ENCODE peak calls at places on chromosome 9, in nine cellular contexts. One of them, this sample, is unnamed.
A peak's percentile ranks its signal among the peaks of the same experiment; 100 is the strongest.

GRCh38 chr9:28946648-28947047 is 1373.4 kb upstream of the C9orf72 start:
- DNase-seq in spleen: no peak
- DNase-seq in A549: no peak
- DNase-seq in adrenal gland: no peak
- DNase-seq in stomach: no peak
- DNase-seq in suprapubic skin: no peak
- DNase-seq in ovary: no peak
- DNase-seq in Peyer's patch: no peak
- DNase-seq in K562: no peak
- DNase-seq in this sample: no peak

GRCh38 chr9:80842383-80842782 is 847.0 kb downstream of the TLE1 start:
- DNase-seq in spleen: no peak
- DNase-seq in A549: no peak
- DNase-seq in adrenal gland: no peak
- DNase-seq in stomach: no peak
- DNase-seq in suprapubic skin: no peak
- DNase-seq in ovary: no peak
- DNase-seq in Peyer's patch: no peak
- DNase-seq in K562: no peak
- DNase-seq in this sample: no peak

GRCh38 chr9:26947736-26948135 is 694 bp upstream of the PLAA start:
- DNase-seq in spleen: peak; percentile 82
- DNase-seq in A549: no peak
- DNase-seq in adrenal gland: no peak
- DNase-seq in stomach: no peak
- DNase-seq in suprapubic skin: no peak
- DNase-seq in ovary: no peak
- DNase-seq in Peyer's patch: no peak
- DNase-seq in K562: no peak
- DNase-seq in this sample: no peak

GRCh38 chr9:93154293-93154903 is 20.3 kb upstream of the NINJ1 start:
- DNase-seq in spleen: peak; percentile 74
- DNase-seq in A549: peak; percentile 76
- DNase-seq in adrenal gland: peak; percentile 42
- DNase-seq in stomach: no peak
- DNase-seq in suprapubic skin: no peak
- DNase-seq in ovary: no peak
- DNase-seq in Peyer's patch: no peak
- DNase-seq in K562: peak; percentile 69
- DNase-seq in this sample: no peak

GRCh38 chr9:89496645-89497044 is 1.3 kb downstream of the SEMA4D start:
- DNase-seq in spleen: peak; percentile 87
- DNase-seq in A549: no peak
- DNase-seq in adrenal gland: peak; percentile 56
- DNase-seq in stomach: peak; percentile 38
- DNase-seq in suprapubic skin: no peak
- DNase-seq in ovary: no peak
- DNase-seq in Peyer's patch: no peak
- DNase-seq in K562: no peak
- DNase-seq in this sample: no peak

GRCh38 chr9:18520395-18520794 is 46.4 kb downstream of the ADAMTSL1 start:
- DNase-seq in spleen: no peak
- DNase-seq in A549: no peak
- DNase-seq in adrenal gland: peak; percentile 24
- DNase-seq in stomach: no peak
- DNase-seq in suprapubic skin: no peak
- DNase-seq in ovary: no peak
- DNase-seq in Peyer's patch: no peak
- DNase-seq in K562: no peak
- DNase-seq in this sample: no peak

GRCh38 chr9:123329329-123329955 is 26.6 kb upstream of the CRB2 start:
- DNase-seq in spleen: no peak
- DNase-seq in A549: no peak
- DNase-seq in adrenal gland: peak; percentile 35
- DNase-seq in stomach: peak; percentile 57
- DNase-seq in suprapubic skin: no peak
- DNase-seq in ovary: no peak
- DNase-seq in Peyer's patch: no peak
- DNase-seq in K562: peak; percentile 85
- DNase-seq in this sample: no peak

GRCh38 chr9:111582888-111583287 is 16.6 kb downstream of the PTGR1 start:
- DNase-seq in spleen: no peak
- DNase-seq in A549: no peak
- DNase-seq in adrenal gland: peak; percentile 93
- DNase-seq in stomach: no peak
- DNase-seq in suprapubic skin: no peak
- DNase-seq in ovary: no peak
- DNase-seq in Peyer's patch: no peak
- DNase-seq in K562: no peak
- DNase-seq in this sample: peak; percentile 31

GRCh38 chr9:38255599-38255998 is 136.9 kb upstream of the ALDH1B1 start:
- DNase-seq in spleen: no peak
- DNase-seq in A549: no peak
- DNase-seq in adrenal gland: no peak
- DNase-seq in stomach: no peak
- DNase-seq in suprapubic skin: peak; percentile 8
- DNase-seq in ovary: no peak
- DNase-seq in Peyer's patch: no peak
- DNase-seq in K562: no peak
- DNase-seq in this sample: no peak

GRCh38 chr9:34564617-34565016 is 24.9 kb downstream of the CNTFR start:
- DNase-seq in spleen: no peak
- DNase-seq in A549: no peak
- DNase-seq in adrenal gland: no peak
- DNase-seq in stomach: no peak
- DNase-seq in suprapubic skin: no peak
- DNase-seq in ovary: no peak
- DNase-seq in Peyer's patch: no peak
- DNase-seq in K562: no peak
- DNase-seq in this sample: no peak

GRCh38 chr9:124215551-124215910 is 42.2 kb upstream of the NEK6 start:
- DNase-seq in spleen: peak; percentile 76
- DNase-seq in A549: no peak
- DNase-seq in adrenal gland: no peak
- DNase-seq in stomach: peak; percentile 13
- DNase-seq in suprapubic skin: no peak
- DNase-seq in ovary: no peak
- DNase-seq in Peyer's patch: no peak
- DNase-seq in K562: no peak
- DNase-seq in this sample: no peak

GRCh38 chr9:85900504-85901201 is 40.3 kb upstream of the NAA35 start:
- DNase-seq in spleen: no peak
- DNase-seq in A549: peak; percentile 15
- DNase-seq in adrenal gland: peak; percentile 50
- DNase-seq in stomach: no peak
- DNase-seq in suprapubic skin: no peak
- DNase-seq in ovary: no peak
- DNase-seq in Peyer's patch: no peak
- DNase-seq in K562: peak; percentile 55
- DNase-seq in this sample: no peak

GRCh38 chr9:122248448-122248865 is 16.2 kb downstream of the RBM18 start:
- DNase-seq in spleen: no peak
- DNase-seq in A549: no peak
- DNase-seq in adrenal gland: no peak
- DNase-seq in stomach: no peak
- DNase-seq in suprapubic skin: no peak
- DNase-seq in ovary: no peak
- DNase-seq in Peyer's patch: no peak
- DNase-seq in K562: no peak
- DNase-seq in this sample: no peak

GRCh38 chr9:78312125-78312524 is 15.2 kb downstream of the PSAT1 start:
- DNase-seq in spleen: no peak
- DNase-seq in A549: no peak
- DNase-seq in adrenal gland: no peak
- DNase-seq in stomach: no peak
- DNase-seq in suprapubic skin: no peak
- DNase-seq in ovary: no peak
- DNase-seq in Peyer's patch: no peak
- DNase-seq in K562: no peak
- DNase-seq in this sample: no peak

GRCh38 chr9:36192196-36192595 is 1.5 kb downstream of the CLTA start:
- DNase-seq in spleen: no peak
- DNase-seq in A549: no peak
- DNase-seq in adrenal gland: no peak
- DNase-seq in stomach: no peak
- DNase-seq in suprapubic skin: no peak
- DNase-seq in ovary: no peak
- DNase-seq in Peyer's patch: no peak
- DNase-seq in K562: no peak
- DNase-seq in this sample: no peak

GRCh38 chr9:17628617-17629016 is 49.8 kb downstream of the SH3GL2 start:
- DNase-seq in spleen: no peak
- DNase-seq in A549: no peak
- DNase-seq in adrenal gland: no peak
- DNase-seq in stomach: no peak
- DNase-seq in suprapubic skin: no peak
- DNase-seq in ovary: no peak
- DNase-seq in Peyer's patch: no peak
- DNase-seq in K562: no peak
- DNase-seq in this sample: no peak

GRCh38 chr9:91710148-91710547 is 239.9 kb downstream of the ROR2 start:
- DNase-seq in spleen: no peak
- DNase-seq in A549: no peak
- DNase-seq in adrenal gland: no peak
- DNase-seq in stomach: no peak
- DNase-seq in suprapubic skin: no peak
- DNase-seq in ovary: no peak
- DNase-seq in Peyer's patch: no peak
- DNase-seq in K562: no peak
- DNase-seq in this sample: no peak
- H3K9me3 ChIP-seq in spleen: peaks cover 18% of the 10 kb centered on the region
- H3K9me3 ChIP-seq in A549: peaks cover 19% of the 10 kb centered on the region
- H3K9me3 ChIP-seq in adrenal gland: no peaks in the 10 kb centered on the region
- H3K9me3 ChIP-seq in stomach: peaks cover 12% of the 10 kb centered on the region
- H3K9me3 ChIP-seq in suprapubic skin: no peaks in the 10 kb centered on the region
- H3K9me3 ChIP-seq in ovary: no peaks in the 10 kb centered on the region
- H3K9me3 ChIP-seq in Peyer's patch: peaks cover under 1% of the 10 kb centered on the region
- H3K9me3 ChIP-seq in K562: peaks cover 7% of the 10 kb centered on the region
- H3K9me3 ChIP-seq in this sample: peaks cover 13% of the 10 kb centered on the region

DNA sequence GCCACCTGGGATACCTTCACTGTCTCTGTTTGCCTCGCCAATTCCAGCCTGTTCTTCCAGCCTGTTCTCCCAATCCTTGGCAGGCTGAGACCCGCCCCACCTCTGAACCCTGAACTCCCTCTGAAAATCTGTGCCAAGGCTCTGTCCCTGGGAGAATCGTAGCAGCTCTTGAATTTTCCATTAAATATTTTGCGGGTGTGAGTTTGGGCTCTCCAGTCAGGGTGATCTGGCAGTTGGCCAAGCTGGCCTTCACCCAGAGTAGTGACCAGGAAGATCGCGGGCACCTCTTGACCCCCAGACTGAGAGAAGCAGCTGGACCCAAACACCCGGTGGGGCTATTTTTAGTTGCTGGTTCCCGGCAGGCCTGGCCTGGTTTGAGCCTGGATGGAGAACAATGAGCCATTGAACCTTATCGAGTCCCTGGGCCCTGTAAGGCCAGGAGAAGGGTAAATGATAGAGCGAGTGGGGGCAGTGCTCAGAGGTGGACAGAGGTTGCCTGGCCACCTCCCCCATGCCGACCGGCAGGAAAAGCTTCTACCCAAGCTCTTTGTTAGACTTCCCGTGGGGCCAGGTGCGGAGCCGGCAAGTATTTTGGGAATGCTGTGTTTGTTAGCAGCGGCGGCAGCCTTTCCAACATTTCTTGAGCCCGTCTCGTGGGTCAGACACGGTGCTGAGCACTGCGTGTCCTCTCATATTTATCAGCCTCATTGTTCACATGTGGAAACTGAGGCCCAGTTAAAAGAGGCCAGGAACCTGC is 146.2 kb downstream of the RGS3 start:
- DNase-seq in spleen: peak; percentile 87
- DNase-seq in A549: no peak
- DNase-seq in adrenal gland: peak; percentile 94
- DNase-seq in stomach: peak; percentile 97
- DNase-seq in suprapubic skin: no peak
- DNase-seq in ovary: peak; percentile 92
- DNase-seq in Peyer's patch: peak; percentile 53
- DNase-seq in K562: no peak
- DNase-seq in this sample: peak; percentile 94
- TF ChIP-seq POLR2A in spleen: no peak
- TF ChIP-seq POLR2A in A549: no peak
- TF ChIP-seq POLR2A in adrenal gland: no peak
- TF ChIP-seq POLR2A in stomach: no peak
- TF ChIP-seq POLR2A in suprapubic skin: no peak
- TF ChIP-seq POLR2A in ovary: no peak
- TF ChIP-seq POLR2A in Peyer's patch: no peak
- TF ChIP-seq POLR2A in K562: no peak
- TF ChIP-seq POLR2A in this sample: no peak

GRCh38 chr9:99056876-99057664 is 47.8 kb upstream of the TGFBR1 start:
- DNase-seq in spleen: no peak
- DNase-seq in A549: no peak
- DNase-seq in adrenal gland: no peak
- DNase-seq in stomach: no peak
- DNase-seq in suprapubic skin: no peak
- DNase-seq in ovary: no peak
- DNase-seq in Peyer's patch: no peak
- DNase-seq in K562: no peak
- DNase-seq in this sample: no peak

GRCh38 chr9:99056186-99056585 is 48.7 kb upstream of the TGFBR1 start:
- DNase-seq in spleen: no peak
- DNase-seq in A549: no peak
- DNase-seq in adrenal gland: no peak
- DNase-seq in stomach: no peak
- DNase-seq in suprapubic skin: no peak
- DNase-seq in ovary: no peak
- DNase-seq in Peyer's patch: no peak
- DNase-seq in K562: no peak
- DNase-seq in this sample: no peak

GRCh38 chr9:99057665-99058625 is 47.0 kb upstream of the TGFBR1 start:
- DNase-seq in spleen: peak; percentile 83
- DNase-seq in A549: no peak
- DNase-seq in adrenal gland: peak; percentile 55
- DNase-seq in stomach: peak; percentile 59
- DNase-seq in suprapubic skin: no peak
- DNase-seq in ovary: no peak
- DNase-seq in Peyer's patch: no peak
- DNase-seq in K562: peak; percentile 94
- DNase-seq in this sample: no peak

GRCh38 chr9:99060621-99061020 is 44.3 kb upstream of the TGFBR1 start:
- DNase-seq in spleen: no peak
- DNase-seq in A549: no peak
- DNase-seq in adrenal gland: no peak
- DNase-seq in stomach: no peak
- DNase-seq in suprapubic skin: no peak
- DNase-seq in ovary: no peak
- DNase-seq in Peyer's patch: no peak
- DNase-seq in K562: no peak
- DNase-seq in this sample: no peak

GRCh38 chr9:99059074-99059894 is 45.6 kb upstream of the TGFBR1 start:
- DNase-seq in spleen: peak; percentile 83
- DNase-seq in A549: no peak
- DNase-seq in adrenal gland: peak; percentile 64
- DNase-seq in stomach: no peak
- DNase-seq in suprapubic skin: no peak
- DNase-seq in ovary: no peak
- DNase-seq in Peyer's patch: no peak
- DNase-seq in K562: peak; percentile 79
- DNase-seq in this sample: peak; percentile 53
- H3K4me3 ChIP-seq in spleen: no peak overlapping the region
- H3K4me3 ChIP-seq in A549: no peak overlapping the region
- H3K4me3 ChIP-seq in adrenal gland: no peak overlapping the region
- H3K4me3 ChIP-seq in stomach: no peak overlapping the region
- H3K4me3 ChIP-seq in suprapubic skin: no peak overlapping the region
- H3K4me3 ChIP-seq in ovary: no peak overlapping the region
- H3K4me3 ChIP-seq in Peyer's patch: no peak overlapping the region
- H3K4me3 ChIP-seq in K562: no peak overlapping the region
- H3K4me3 ChIP-seq in this sample: no peak overlapping the region

GRCh38 chr9:126819482-126819881 is 14.6 kb downstream of the ZBTB43 start:
- DNase-seq in spleen: no peak
- DNase-seq in A549: no peak
- DNase-seq in adrenal gland: no peak
- DNase-seq in stomach: no peak
- DNase-seq in suprapubic skin: no peak
- DNase-seq in ovary: no peak
- DNase-seq in Peyer's patch: no peak
- DNase-seq in K562: no peak
- DNase-seq in this sample: no peak
- H3K9me3 ChIP-seq in spleen: peaks cover 46% of the 10 kb centered on the region
- H3K9me3 ChIP-seq in A549: peaks cover 26% of the 10 kb centered on the region
- H3K9me3 ChIP-seq in adrenal gland: no peaks in the 10 kb centered on the region
- H3K9me3 ChIP-seq in stomach: peaks cover 29% of the 10 kb centered on the region
- H3K9me3 ChIP-seq in suprapubic skin: peaks cover 7% of the 10 kb centered on the region
- H3K9me3 ChIP-seq in ovary: peaks cover 4% of the 10 kb centered on the region
- H3K9me3 ChIP-seq in Peyer's patch: peaks cover 8% of the 10 kb centered on the region
- H3K9me3 ChIP-seq in K562: peaks cover 21% of the 10 kb centered on the region
- H3K9me3 ChIP-seq in this sample: no peaks in the 10 kb centered on the region